ENCODE peak calls at places on chromosome 4, in seven cellular contexts. L, I, P, U, E, X and D are unnamed samples.
A peak's percentile ranks its signal among the peaks of the same experiment; 100 is the strongest.

GRCh38 chr4:142719854-142720541 is 126.1 kb downstream of the INPP4B start:
- DNase-seq in U (peak; percentile 44), E (peak; percentile 2), X (no peak), L (no peak), P (no peak), I (peak; percentile 64), D (no peak)

GRCh38 chr4:72631296-72631695 is 62.3 kb upstream of the ADAMTS3 start:
- DNase-seq in X (peak; percentile 78), E (no peak), L (no peak), P (peak; percentile 46), U (peak; percentile 90), I (no peak), D (no peak)

GRCh38 chr4:40228497-40229365 is 31.9 kb downstream of the RHOH start:
- DNase-seq in I (peak; percentile 40), E (peak; percentile 23), P (no peak), X (no peak), L (no peak), U (no peak), D (no peak)

GRCh38 chr4:860561-860960 is 34.6 kb upstream of the CPLX1 start:
- DNase-seq in P (no peak), U (no peak), L (no peak), I (no peak), X (no peak), E (no peak), D (no peak)

GRCh38 chr4:8707045-8707781 is 114.6 kb downstream of the CPZ start:
- DNase-seq in L (no peak), E (no peak), I (no peak), X (no peak), P (peak; percentile 60), U (no peak), D (no peak)

GRCh38 chr4:42673084-42673429 is 16.2 kb upstream of the ATP8A1 start:
- DNase-seq in E (no peak), L (no peak), X (no peak), I (peak; percentile 27), P (peak; percentile 67), U (no peak), D (no peak)

GRCh38 chr4:106287353-106287969 is 28.5 kb downstream of the TBCK start:
- DNase-seq in X (no peak), I (peak; percentile 14), U (peak; percentile 84), P (peak; percentile 60), L (no peak), E (peak; percentile 42), D (no peak)

GRCh38 chr4:1821679-1822567 is 28.8 kb downstream of the FGFR3 start:
- DNase-seq in E (no peak), L (no peak), I (no peak), P (no peak), X (no peak), U (no peak), D (no peak)

GRCh38 chr4:70778888-70779422 is 57.2 kb downstream of the RUFY3 start:
- DNase-seq in L (no peak), X (no peak), I (no peak), U (no peak), P (no peak), E (no peak), D (no peak)

GRCh38 chr4:66160606-66161005 is 490.3 kb upstream of the EPHA5 start:
- DNase-seq in U (peak; percentile 27), L (no peak), P (no peak), E (no peak), I (no peak), X (no peak), D (no peak)

GRCh38 chr4:6901669-6902317 is 7.8 kb upstream of the TBC1D14 start:
- DNase-seq in X (no peak), P (no peak), U (no peak), E (no peak), I (no peak), L (no peak), D (no peak)

GRCh38 chr4:173025131-173025530 is 143.5 kb upstream of the GALNT7 start:
- DNase-seq in L (no peak), U (peak; percentile 64), P (peak; percentile 72), X (no peak), I (peak; percentile 77), E (peak; percentile 54), D (no peak)

GRCh38 chr4:66225539-66225938 is 555.2 kb upstream of the EPHA5 start:
- DNase-seq in E (no peak), P (no peak), I (no peak), X (no peak), U (no peak), L (no peak), D (no peak)

GRCh38 chr4:24768006-24768405 is 27.4 kb upstream of the SOD3 start:
- DNase-seq in L (no peak), P (no peak), E (no peak), I (no peak), X (no peak), U (no peak), D (no peak)

GRCh38 chr4:8303485-8304281 is 34.1 kb downstream of the HTRA3 start:
- DNase-seq in I (peak; percentile 49), L (no peak), U (peak; percentile 85), P (no peak), E (no peak), X (peak; percentile 42), D (no peak)

GRCh38 chr4:164937576-164938270 is 39.7 kb downstream of the TRIM61 start:
- DNase-seq in I (no peak), L (no peak), P (no peak), X (peak; percentile 69), U (no peak), E (no peak), D (no peak)

GRCh38 chr4:5206391-5206790 is 155.1 kb downstream of the STK32B start:
- DNase-seq in P (peak; percentile 67), I (peak; percentile 5), E (no peak), L (no peak), X (no peak), U (peak; percentile 86), D (no peak)

GRCh38 chr4:38237139-38237538 is 276.9 kb downstream of the PTTG2 start:
- DNase-seq in I (no peak), X (no peak), E (no peak), L (no peak), U (peak; percentile 72), P (no peak), D (no peak)

GRCh38 chr4:7444731-7445130 is 10.0 kb upstream of the PSAPL1 start:
- DNase-seq in L (no peak), X (no peak), I (no peak), U (no peak), P (no peak), E (no peak), D (no peak)

GRCh38 chr4:26723216-26723615 is 137.4 kb upstream of the STIM2 start:
- DNase-seq in U (no peak), I (no peak), P (no peak), E (no peak), L (no peak), X (no peak), D (no peak)

GRCh38 chr4:184281231-184282139 is 63.8 kb upstream of the ENPP6 start:
- DNase-seq in I (no peak), L (no peak), U (no peak), E (no peak), X (no peak), P (no peak), D (no peak)

GRCh38 chr4:40193018-40193571 is 3.7 kb upstream of the RHOH start:
- DNase-seq in L (no peak), X (no peak), U (no peak), I (peak; percentile 58), P (no peak), E (peak; percentile 31), D (no peak)

GRCh38 chr4:78517050-78517652 is 34.4 kb upstream of the ANXA3 start:
- DNase-seq in X (no peak), I (peak; percentile 58), P (no peak), L (no peak), E (peak; percentile 6), U (peak; percentile 36), D (no peak)

GRCh38 chr4:128848461-128848860 is 39.0 kb downstream of the JADE1 start:
- DNase-seq in I (no peak), E (no peak), P (no peak), L (no peak), X (no peak), U (no peak), D (no peak)

GRCh38 chr4:162959056-162959455 is 207.6 kb downstream of the NAF1 start:
- DNase-seq in U (no peak), E (no peak), I (no peak), P (peak; percentile 66), X (no peak), L (no peak), D (no peak)

GRCh38 chr4:52107336-52107735 is 56.2 kb downstream of the SPATA18 start:
- DNase-seq in P (no peak), E (no peak), X (no peak), U (peak; percentile 17), I (no peak), L (no peak), D (no peak)

GRCh38 chr4:16079046-16079445 is 4.8 kb downstream of the PROM1 start:
- DNase-seq in U (no peak), E (no peak), L (no peak), P (no peak), I (no peak), X (no peak), D (no peak)

GRCh38 chr4:23333946-23334878 is 555.6 kb downstream of the PPARGC1A start:
- DNase-seq in X (no peak), U (peak; percentile 48), E (no peak), L (no peak), I (peak; percentile 97), P (peak; percentile 52), D (no peak)